ENCODE peak calls at places on chromosomes 6 and 20, in nine cellular contexts. Y, M, F, D, H, X, B, O and P are unnamed samples.

GRCh38 chr6:148520109-148520841 is 177.6 kb downstream of the SASH1 start:
- DNase-seq in B (no peak), H (no peak), X (no peak), F (no peak), M (no peak), O (no peak), D (no peak), Y (no peak), P (no peak)

GRCh38 chr6:139367810-139368321 is 6.6 kb downstream of the CITED2 start:
- DNase-seq in D (no peak), O (no peak), F (peak; percentile 86), M (peak; percentile 60), H (peak; percentile 24), X (peak; percentile 62), Y (no peak), B (peak; percentile 92), P (no peak)

GRCh38 chr20:20196610-20197009 is 144.3 kb downstream of the CFAP61 start:
- DNase-seq in M (no peak), O (no peak), Y (no peak), B (no peak), D (no peak), F (no peak), X (no peak), H (no peak), P (no peak)

GRCh38 chr20:49583669-49584417 is 15.9 kb upstream of the PTGIS start:
- DNase-seq in D (no peak), B (no peak), M (peak; percentile 29), H (peak; percentile 92), Y (peak; percentile 74), O (peak; percentile 85), X (peak; percentile 99), F (no peak), P (peak; percentile 93)

GRCh38 chr6:24829657-24830056 is 30.9 kb upstream of the ARMH2 start:
- DNase-seq in X (no peak), O (no peak), B (peak; percentile 12), M (no peak), F (no peak), Y (no peak), H (no peak), D (no peak), P (no peak)

GRCh38 chr6:107333491-107333890 is 125.9 kb downstream of the PDSS2 start:
- DNase-seq in X (no peak), B (no peak), M (no peak), H (no peak), D (no peak), Y (no peak), O (no peak), F (no peak), P (no peak)

GRCh38 chr6:35552285-35552917 is 39.7 kb upstream of the TULP1 start:
- DNase-seq in D (peak; percentile 56), Y (no peak), M (peak; percentile 18), H (peak; percentile 44), X (no peak), O (no peak), B (peak; percentile 79), F (peak; percentile 43), P (no peak)

GRCh38 chr20:41616228-41616627 is 1.9 kb downstream of the CHD6 start:
- DNase-seq in D (no peak), F (no peak), O (no peak), B (no peak), Y (no peak), H (no peak), X (no peak), M (peak; percentile 7), P (no peak)

GRCh38 chr20:20734475-20734948 is 22.1 kb upstream of the RALGAPA2 start:
- DNase-seq in M (no peak), D (no peak), O (no peak), B (peak; percentile 15), H (peak; percentile 92), F (no peak), X (no peak), Y (no peak), P (no peak)

GRCh38 chr6:42099340-42100028 is 42.9 kb downstream of the C6orf132 start:
- DNase-seq in F (no peak), X (peak; percentile 85), D (no peak), Y (no peak), M (peak; percentile 83), O (no peak), H (no peak), B (peak; percentile 44), P (no peak)

GRCh38 chr6:23446394-23447001 is 679.5 kb upstream of the NRSN1 start:
- DNase-seq in B (peak; percentile 42), F (no peak), Y (no peak), H (peak; percentile 69), X (peak; percentile 58), O (no peak), M (peak; percentile 62), D (peak; percentile 40), P (no peak)

GRCh38 chr6:89895273-89895874 is 1.1 kb downstream of the GJA10 start:
- DNase-seq in F (peak; percentile 42), D (no peak), Y (peak; percentile 25), O (no peak), H (peak; percentile 68), X (peak; percentile 62), M (peak; percentile 74), B (peak; percentile 84), P (no peak)

GRCh38 chr6:91633374-91634184 is 1046.7 kb upstream of the MAP3K7 start:
- DNase-seq in D (peak; percentile 66), F (no peak), X (no peak), H (no peak), O (no peak), M (peak; percentile 15), Y (no peak), B (no peak), P (no peak)

GRCh38 chr6:10837009-10837691 is 1.2 kb downstream of the MAK start:
- DNase-seq in O (peak; percentile 36), H (peak; percentile 51), B (peak; percentile 65), Y (peak; percentile 28), F (no peak), M (peak; percentile 40), X (peak; percentile 7), D (no peak), P (peak; percentile 29)

GRCh38 chr6:10834823-10835222 is 3.5 kb downstream of the MAK start:
- DNase-seq in M (no peak), Y (no peak), D (no peak), X (no peak), O (no peak), B (no peak), F (no peak), H (no peak), P (no peak)

GRCh38 chr6:10838794-10839333 is 525 bp upstream of the MAK start:
- DNase-seq in F (no peak), H (no peak), M (no peak), B (no peak), Y (no peak), O (no peak), X (no peak), D (no peak), P (no peak)

GRCh38 chr6:10837997-10838793 is at the start of gene MAK:
- DNase-seq in B (peak; percentile 96), O (peak; percentile 79), H (peak; percentile 90), D (peak; percentile 91), X (peak; percentile 67), F (peak; percentile 77), Y (peak; percentile 83), M (peak; percentile 89), P (peak; percentile 86)

GRCh38 chr6:10837692-10837996 is 695 bp downstream of the MAK start:
- DNase-seq in B (no peak), Y (no peak), H (no peak), M (peak; percentile 35), D (no peak), X (no peak), O (no peak), F (no peak), P (no peak)
- H3K27me3 ChIP-seq in B (peaks cover 19% of the 10 kb centered on the region), Y (no peaks in the 10 kb centered on the region), H (peaks cover 34% of the 10 kb centered on the region), M (peaks cover 20% of the 10 kb centered on the region), D (peaks cover 37% of the 10 kb centered on the region), X (peaks cover 10% of the 10 kb centered on the region), O (no peaks in the 10 kb centered on the region), F (peaks cover 25% of the 10 kb centered on the region), P (no peaks in the 10 kb centered on the region)

GRCh38 chr20:31608256-31608980 is 3.3 kb downstream of the ID1 start:
- DNase-seq in Y (peak; percentile 90), D (no peak), X (peak; percentile 80), O (peak; percentile 80), H (peak; percentile 81), M (peak; percentile 85), B (peak; percentile 100), F (peak; percentile 84), P (peak; percentile 88)
- H3K4me3 ChIP-seq in Y (peak overlapping the region; percentile 41), D (no peak overlapping the region), X (peak overlapping the region; percentile 84), O (peak overlapping the region; percentile 78), H (no peak overlapping the region), M (peak overlapping the region; percentile 15), B (peak overlapping the region; percentile 61), F (peak overlapping the region; percentile 37), P (peak overlapping the region; percentile 83)

GRCh38 chr20:62647521-62648317 is 5.4 kb downstream of the SLCO4A1 start:
- DNase-seq in Y (no peak), B (no peak), O (no peak), H (no peak), F (no peak), D (no peak), X (no peak), M (no peak), P (peak; percentile 85)
- H3K4me1 ChIP-seq in Y (peaks cover 84% of the 10 kb centered on the region), B (peaks cover 16% of the 10 kb centered on the region), O (peaks cover 96% of the 10 kb centered on the region), H (peaks cover 8% of the 10 kb centered on the region), F (peaks cover 36% of the 10 kb centered on the region), D (peaks cover 79% of the 10 kb centered on the region), X (peaks cover 9% of the 10 kb centered on the region), M (peaks cover 57% of the 10 kb centered on the region), P (no peaks in the 10 kb centered on the region)

DNA sequence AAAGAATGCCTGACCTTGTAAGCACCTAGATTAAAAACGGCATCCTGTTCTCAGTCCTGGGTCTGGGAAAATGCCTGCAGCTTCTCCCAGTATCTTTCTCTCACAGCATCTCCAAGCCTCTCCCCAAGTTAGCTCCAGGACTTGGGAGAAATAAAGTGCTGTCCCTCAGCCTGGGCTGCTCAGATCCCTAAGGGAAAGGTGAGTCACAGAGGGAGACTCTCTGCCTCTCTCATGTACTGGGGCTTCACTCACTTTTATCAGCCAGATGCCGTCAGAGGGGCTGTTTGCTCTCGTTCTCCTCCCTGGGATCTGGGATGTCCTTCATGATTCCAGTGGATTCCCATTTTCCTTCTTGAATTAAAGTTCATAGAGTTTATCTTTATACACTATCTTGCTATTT is 293.6 kb downstream of the COL12A1 start:
- DNase-seq in H (no peak), X (no peak), O (no peak), D (no peak), F (no peak), B (no peak), M (no peak), Y (no peak), P (no peak)
- H3K27me3 ChIP-seq in H (no peaks in the 10 kb centered on the region), X (no peaks in the 10 kb centered on the region), O (no peaks in the 10 kb centered on the region), D (no peaks in the 10 kb centered on the region), F (no peaks in the 10 kb centered on the region), B (no peaks in the 10 kb centered on the region), M (no peaks in the 10 kb centered on the region), Y (no peaks in the 10 kb centered on the region), P (no peaks in the 10 kb centered on the region)

DNA sequence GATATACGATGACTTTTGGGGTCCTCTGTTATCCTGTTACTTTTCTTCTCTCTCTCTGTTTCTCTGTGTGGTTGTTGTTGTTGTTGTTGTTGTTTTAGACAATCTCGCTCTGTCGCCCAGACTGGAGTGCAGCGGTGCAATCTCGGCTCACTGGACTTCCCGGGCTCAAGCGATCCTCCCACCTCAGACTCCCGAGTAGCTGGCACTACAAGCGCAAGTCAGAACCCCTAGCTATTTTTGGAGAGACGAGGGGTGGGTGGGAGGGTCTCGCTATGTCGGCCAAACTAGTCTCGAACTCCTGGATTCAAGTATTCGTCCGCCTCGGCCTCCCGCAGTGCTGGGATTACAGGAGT is 19.1 kb upstream of the ABT1 start:
- DNase-seq in H (no peak), Y (no peak), F (no peak), O (no peak), D (no peak), M (no peak), B (peak; percentile 37), X (no peak), P (no peak)
- H3K4me3 ChIP-seq in H (peak overlapping the region; percentile 23), Y (peak overlapping the region; percentile 56), F (peak overlapping the region; percentile 59), O (peak overlapping the region; percentile 51), D (peak overlapping the region; percentile 27), M (peak overlapping the region; percentile 51), B (peak overlapping the region; percentile 70), X (peak overlapping the region; percentile 80), P (peak overlapping the region; percentile 19)